ENCODE peak calls at places on chromosomes 16 and 17, in ten cellular contexts. L is foreskin keratinocyte; F is T-helper 17 cell; K is pancreas; X is heart right ventricle; B is K562; O is left ventricle myocardium superior; E is Right ventricle myocardium inferior; T is activated CD8-positive, alpha-beta memory T cell treated with anti-CD3 and anti-CD28 coated beads, Interleukin-2, amount 10 ng/mL, durations not matched to agents 7 days and 5 days; N is lower lobe of right lung. H is an unnamed sample.
A peak's percentile ranks its signal among the peaks of the same experiment; 100 is the strongest.

GRCh38 chr16:69932691-69933392 is 18.3 kb upstream of the CLEC18A start:
- ATAC-seq in B (no peak), L (no peak), N (no peak), E (no peak), K (no peak), X (no peak), T (no peak), F (no peak), O (no peak), H (no peak)

GRCh38 chr17:7825206-7825980 is 8.6 kb upstream of the KDM6B start:
- ATAC-seq in N (no peak), L (no peak), T (no peak), B (peak; percentile 47), K (peak; percentile 24), E (no peak), F (no peak), O (no peak), X (no peak), H (peak; percentile 46)

GRCh38 chr17:36092228-36092627 is 2.3 kb upstream of the CCL3 start:
- ATAC-seq in N (no peak), T (peak; percentile 38), L (no peak), K (no peak), O (no peak), E (no peak), B (no peak), F (no peak), X (no peak), H (no peak)

GRCh38 chr17:29682054-29682453 is 59.3 kb upstream of the CORO6 start:
- ATAC-seq in F (peak; percentile 47), L (no peak), T (no peak), X (no peak), K (no peak), O (peak; percentile 12), E (no peak), B (peak; percentile 79), N (peak; percentile 74), H (no peak)

GRCh38 chr17:42535400-42536047 is 517 bp upstream of the NAGLU start:
- ATAC-seq in B (peak; percentile 23), F (peak; percentile 7), X (no peak), E (no peak), O (peak; percentile 6), L (no peak), T (no peak), K (peak; percentile 7), N (peak; percentile 6), H (no peak)

GRCh38 chr17:28682655-28683054 is 20.6 kb downstream of the SUPT6H start:
- ATAC-seq in O (no peak), F (no peak), T (no peak), L (no peak), B (no peak), K (no peak), N (no peak), E (no peak), X (no peak), H (no peak)

GRCh38 chr17:38533706-38534497 is 71.8 kb downstream of the SRCIN1 start:
- ATAC-seq in L (no peak), O (no peak), T (no peak), X (no peak), E (no peak), N (no peak), F (no peak), K (no peak), B (no peak), H (no peak)

GRCh38 chr16:84631882-84632281 is 14.0 kb upstream of the COTL1 start:
- ATAC-seq in B (no peak), E (no peak), X (no peak), F (no peak), L (no peak), T (no peak), O (no peak), K (no peak), N (no peak), H (no peak)

GRCh38 chr17:65072577-65073178 is 16.1 kb upstream of the GNA13 start:
- ATAC-seq in T (no peak), B (no peak), L (no peak), E (no peak), O (peak; percentile 21), X (peak; percentile 36), K (no peak), F (no peak), N (no peak), H (no peak)

GRCh38 chr16:75254359-75254837 is 3.0 kb upstream of the BCAR1 start:
- ATAC-seq in K (no peak), E (no peak), O (no peak), T (no peak), N (peak; percentile 33), L (peak; percentile 71), X (no peak), F (no peak), B (no peak), H (no peak)

GRCh38 chr17:19269102-19269501 is 31.9 kb downstream of the EPN2 start:
- ATAC-seq in X (no peak), L (no peak), F (no peak), N (peak; percentile 76), K (peak; percentile 58), O (no peak), E (no peak), T (no peak), B (no peak), H (no peak)

GRCh38 chr16:3235856-3236669 is 1.1 kb upstream of the ZNF200 start:
- ATAC-seq in X (no peak), O (no peak), B (peak; percentile 59), K (no peak), N (no peak), L (no peak), F (peak; percentile 16), E (no peak), T (no peak), H (no peak)